ENCODE peak calls at places on chromosomes 6 and 20, in four cellular contexts. L is GM03348, R is sigmoid colon, A is ACHN. H is an unnamed sample.
A peak's percentile ranks its signal among the peaks of the same experiment; 100 is the strongest.

GRCh38 chr6:111982681-111983080 is 71.2 kb upstream of the CCN6 start:
- DNase-seq in L (no peak), R (no peak), A (no peak), H (no peak)

GRCh38 chr20:12012241-12013222 is 94.8 kb downstream of the BTBD3 start:
- DNase-seq in L (peak; percentile 81), R (no peak), A (peak; percentile 72), H (no peak)

GRCh38 chr6:73520688-73521350 is at the start of gene EEF1A1:
- DNase-seq in L (peak; percentile 97), R (peak; percentile 99), A (peak; percentile 98), H (peak; percentile 99)

GRCh38 chr6:18441253-18441979 is 54.3 kb downstream of the RNF144B start:
- DNase-seq in L (no peak), R (no peak), A (no peak), H (no peak)

GRCh38 chr6:105192707-105193465 is 13.1 kb upstream of the POPDC3 start:
- DNase-seq in L (peak; percentile 68), R (no peak), A (no peak), H (no peak)

GRCh38 chr6:25253371-25253770 is 25.8 kb upstream of the CARMIL1 start:
- DNase-seq in L (no peak), R (no peak), A (no peak), H (no peak)

GRCh38 chr20:36644713-36645109 is 1.3 kb downstream of the SLA2 start:
- DNase-seq in L (no peak), R (no peak), A (no peak), H (no peak)

GRCh38 chr6:170440437-170440836 is 112.7 kb downstream of the PSMB1 start:
- DNase-seq in L (no peak), R (peak; percentile 42), A (no peak), H (no peak)

GRCh38 chr6:108001696-108002231 is 43.8 kb upstream of the SEC63 start:
- DNase-seq in L (no peak), R (no peak), A (no peak), H (no peak)

GRCh38 chr20:55893031-55893430 is 112.3 kb downstream of the CBLN4 start:
- DNase-seq in L (no peak), R (no peak), A (no peak), H (no peak)

GRCh38 chr6:26331809-26332226 is 33.2 kb upstream of the BTN3A2 start:
- DNase-seq in L (no peak), R (no peak), A (no peak), H (no peak)

GRCh38 chr6:4157506-4157905 is 22.1 kb upstream of the ECI2 start:
- DNase-seq in L (no peak), R (no peak), A (no peak), H (no peak)

GRCh38 chr20:47968541-47969310 is 183.4 kb upstream of the SULF2 start:
- DNase-seq in L (no peak), R (no peak), A (no peak), H (no peak)

GRCh38 chr6:7505196-7505699 is 36.2 kb upstream of the DSP start:
- DNase-seq in L (peak; percentile 75), R (no peak), A (peak; percentile 86), H (peak; percentile 29)

H was measured in caudate nucleus.